ENCODE peak calls at places on chromosomes 1 and 21, in seven cellular contexts. D is neuronal stem cell, C is H9, J is mesenchymal stem cell, E is mesendoderm, O is trophoblast cell, L is H1. Q is an unnamed sample.

GRCh38 chr1:154463512-154463990 is 38.5 kb upstream of the TDRD10 start:
- DNase-seq in D (no peak), C (no peak), J (no peak), E (no peak), O (peak), L (no peak), Q (no peak)

GRCh38 chr1:163202833-163203451 is at the start of gene RGS5:
- DNase-seq in D (peak), C (peak), J (peak), E (peak), O (peak), L (peak), Q (peak)

GRCh38 chr1:65177457-65177856 is 29.5 kb downstream of the AK4 start:
- DNase-seq in D (no peak), C (no peak), J (peak), E (peak), O (peak), L (no peak), Q (peak)

GRCh38 chr1:12203216-12204007 is 26.4 kb upstream of the VPS13D start:
- DNase-seq in D (no peak), C (no peak), J (no peak), E (no peak), O (no peak), L (no peak), Q (no peak)

GRCh38 chr1:83545450-83545849 is 453.5 kb downstream of the TTLL7 start:
- DNase-seq in D (no peak), C (no peak), J (no peak), E (peak), O (peak), L (no peak), Q (no peak)

GRCh38 chr1:178552856-178553255 is 39.9 kb downstream of the TEX35 start:
- DNase-seq in D (no peak), C (no peak), J (no peak), E (no peak), O (no peak), L (no peak), Q (no peak)

GRCh38 chr1:54110991-54111390 is 41.8 kb downstream of the CDCP2 start:
- DNase-seq in D (no peak), C (peak), J (no peak), E (no peak), O (no peak), L (peak), Q (no peak)

GRCh38 chr21:37582613-37583012 is 216.0 kb downstream of the DYRK1A start:
- DNase-seq in D (no peak), C (no peak), J (peak), E (peak), O (peak), L (no peak), Q (peak)

GRCh38 chr21:18058731-18059398 is 185.8 kb upstream of the CHODL start:
- DNase-seq in D (no peak), C (no peak), J (no peak), E (no peak), O (no peak), L (no peak), Q (no peak)

GRCh38 chr21:31922881-31923280 is 50.1 kb downstream of the HUNK start:
- DNase-seq in D (no peak), C (no peak), J (no peak), E (no peak), O (peak), L (no peak), Q (no peak)

GRCh38 chr1:113980120-113980519 is 846 bp downstream of the OLFML3 start:
- DNase-seq in D (no peak), C (no peak), J (no peak), E (no peak), O (no peak), L (no peak), Q (peak)

GRCh38 chr1:177927021-177927596 is 42.7 kb downstream of the SEC16B start:
- DNase-seq in D (no peak), C (no peak), J (peak), E (no peak), O (peak), L (no peak), Q (peak)

GRCh38 chr1:34906756-34907155 is 22.7 kb downstream of the DLGAP3 start:
- DNase-seq in D (no peak), C (no peak), J (no peak), E (no peak), O (no peak), L (no peak), Q (no peak)

GRCh38 chr21:31273278-31273677 is 70.8 kb downstream of the TIAM1 start:
- DNase-seq in D (no peak), C (no peak), J (no peak), E (no peak), O (no peak), L (no peak), Q (no peak)

GRCh38 chr1:26790551-26790953 is 2.8 kb downstream of the PIGV start:
- DNase-seq in D (no peak), C (no peak), J (no peak), E (peak), O (no peak), L (no peak), Q (no peak)

GRCh38 chr1:248804771-248805681 is 20.7 kb downstream of the SH3BP5L start:
- DNase-seq in D (no peak), C (no peak), J (no peak), E (no peak), O (no peak), L (no peak), Q (no peak)

GRCh38 chr1:198102454-198102791 is 54.4 kb upstream of the NEK7 start:
- DNase-seq in D (no peak), C (no peak), J (no peak), E (no peak), O (peak), L (no peak), Q (peak)

GRCh38 chr1:27668121-27668807 is 3.7 kb downstream of the IFI6 start:
- DNase-seq in D (no peak), C (no peak), J (no peak), E (no peak), O (no peak), L (no peak), Q (no peak)

GRCh38 chr1:167094690-167095089 is 815 bp downstream of the STYXL2 start:
- DNase-seq in D (no peak), C (no peak), J (no peak), E (peak), O (no peak), L (no peak), Q (no peak)

GRCh38 chr1:23810818-23811420 is 10.4 kb upstream of the GALE start:
- DNase-seq in D (peak), C (peak), J (peak), E (peak), O (peak), L (peak), Q (peak)

GRCh38 chr1:42935313-42935624 is 23.4 kb downstream of the SLC2A1 start:
- DNase-seq in D (no peak), C (no peak), J (no peak), E (no peak), O (no peak), L (no peak), Q (no peak)

GRCh38 chr1:207097871-207098324 is 6.1 kb upstream of the C4BPA start:
- DNase-seq in D (no peak), C (no peak), J (no peak), E (no peak), O (no peak), L (no peak), Q (no peak)

GRCh38 chr1:207102146-207102545 is 1.9 kb upstream of the C4BPA start:
- DNase-seq in D (no peak), C (no peak), J (no peak), E (no peak), O (no peak), L (no peak), Q (no peak)

GRCh38 chr1:207101720-207102119 is 2.3 kb upstream of the C4BPA start:
- DNase-seq in D (no peak), C (no peak), J (no peak), E (no peak), O (no peak), L (no peak), Q (no peak)

GRCh38 chr1:207103892-207104373 is at the start of gene C4BPA:
- DNase-seq in D (no peak), C (no peak), J (no peak), E (no peak), O (no peak), L (no peak), Q (no peak)

GRCh38 chr1:207102659-207103058 is 1.4 kb upstream of the C4BPA start:
- DNase-seq in D (no peak), C (no peak), J (no peak), E (no peak), O (no peak), L (no peak), Q (no peak)
- H2BK5ac ChIP-seq in D (no peak), C (no peak), J (no peak), E (no peak), O (no peak), L (no peak), Q (no peak)

GRCh38 chr1:156242738-156243137 is 754 bp downstream of the BGLAP start:
- DNase-seq in D (no peak), C (no peak), J (no peak), E (no peak), O (no peak), L (peak), Q (no peak)

GRCh38 chr1:156246241-156246761 is 1.6 kb downstream of the PAQR6 start:
- DNase-seq in D (no peak), C (no peak), J (no peak), E (no peak), O (no peak), L (no peak), Q (no peak)

GRCh38 chr1:156244126-156244525 is 2.1 kb downstream of the BGLAP start:
- DNase-seq in D (no peak), C (no peak), J (no peak), E (no peak), O (no peak), L (no peak), Q (no peak)

GRCh38 chr1:156245451-156246232 is 2.2 kb downstream of the PAQR6 start:
- DNase-seq in D (no peak), C (peak), J (no peak), E (no peak), O (peak), L (peak), Q (no peak)

GRCh38 chr1:156244712-156245111 is 2.7 kb downstream of the BGLAP start:
- DNase-seq in D (no peak), C (no peak), J (no peak), E (no peak), O (no peak), L (no peak), Q (no peak)
- H3K27ac ChIP-seq in D (no peak), C (no peak), J (no peak), E (no peak), O (no peak), L (no peak), Q (no peak)

GRCh38 chr1:87829360-87829759 is 500.7 kb downstream of the LMO4 start:
- DNase-seq in D (no peak), C (no peak), J (no peak), E (no peak), O (no peak), L (no peak), Q (no peak)

GRCh38 chr1:87833158-87833557 is 504.5 kb downstream of the LMO4 start:
- DNase-seq in D (no peak), C (no peak), J (no peak), E (no peak), O (no peak), L (no peak), Q (peak)

GRCh38 chr1:87840772-87841171 is 512.1 kb downstream of the LMO4 start:
- DNase-seq in D (no peak), C (no peak), J (no peak), E (no peak), O (no peak), L (no peak), Q (no peak)

GRCh38 chr1:87830579-87830978 is 501.9 kb downstream of the LMO4 start:
- DNase-seq in D (no peak), C (no peak), J (no peak), E (no peak), O (no peak), L (no peak), Q (no peak)

GRCh38 chr1:87834941-87835340 is 506.3 kb downstream of the LMO4 start:
- DNase-seq in D (no peak), C (no peak), J (no peak), E (peak), O (peak), L (no peak), Q (no peak)
- H2BK5ac ChIP-seq in D (no peak), C (no peak), J (no peak), E (no peak), O (no peak), L (no peak), Q (no peak)

GRCh38 chr1:59509341-59509869 is 212.5 kb downstream of the FGGY start:
- DNase-seq in D (no peak), C (no peak), J (no peak), E (no peak), O (no peak), L (no peak), Q (no peak)

GRCh38 chr1:59510249-59510648 is 213.4 kb downstream of the FGGY start:
- DNase-seq in D (no peak), C (no peak), J (no peak), E (no peak), O (no peak), L (no peak), Q (no peak)

GRCh38 chr1:59512702-59513101 is 215.8 kb downstream of the FGGY start:
- DNase-seq in D (no peak), C (no peak), J (no peak), E (no peak), O (no peak), L (no peak), Q (no peak)

GRCh38 chr1:59514061-59514909 is 217.4 kb downstream of the FGGY start:
- DNase-seq in D (no peak), C (no peak), J (no peak), E (no peak), O (peak), L (no peak), Q (no peak)

DNA sequence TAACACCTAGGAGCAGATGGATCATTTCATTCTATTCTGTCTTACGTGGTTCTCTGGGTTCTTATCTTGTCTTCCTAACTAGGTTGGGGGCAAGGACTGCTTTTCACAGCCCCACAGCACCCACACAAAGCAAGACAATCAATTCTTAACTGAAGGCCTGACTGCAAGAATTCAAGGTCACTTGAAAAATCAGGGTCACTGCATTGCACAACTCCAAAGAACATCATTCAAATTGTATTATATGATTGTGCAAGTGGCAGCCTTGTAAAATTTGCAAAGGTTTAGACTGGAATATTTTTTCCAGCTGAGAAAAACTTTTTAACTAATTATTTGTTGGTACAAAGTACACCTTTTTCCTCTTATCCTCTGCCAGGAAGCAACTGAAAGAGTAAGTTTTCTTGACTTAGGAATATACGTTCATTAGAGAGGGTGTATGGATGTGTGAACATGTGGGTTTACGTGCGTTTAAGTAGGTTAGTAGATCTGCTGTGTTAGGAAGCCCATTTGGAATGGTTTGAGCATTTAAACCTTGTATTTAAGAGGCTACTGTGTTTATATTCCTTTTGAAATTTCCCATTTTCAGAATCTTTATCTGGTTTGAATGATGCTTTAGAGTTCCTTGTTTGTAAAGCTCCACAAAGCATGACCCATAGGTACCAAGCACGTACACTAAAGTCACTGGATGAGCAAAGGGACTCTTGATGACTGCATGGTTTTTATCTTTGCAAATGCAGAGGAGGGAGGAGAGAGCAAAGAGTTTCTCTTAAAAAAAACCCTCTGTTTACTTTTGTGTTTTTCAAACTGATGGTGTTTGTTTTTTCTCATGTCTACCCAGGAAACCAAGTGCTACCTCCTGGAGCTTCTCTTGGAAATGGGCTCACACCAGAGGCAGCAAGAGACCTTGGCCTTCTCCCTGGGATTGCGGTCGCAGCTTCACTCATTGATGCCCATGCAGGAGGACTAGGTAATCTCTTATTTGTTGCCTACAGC is 214.9 kb downstream of the FGGY start:
- DNase-seq in D (no peak), C (no peak), J (no peak), E (no peak), O (no peak), L (no peak), Q (no peak)
- H3K27ac ChIP-seq in D (no peak), C (no peak), J (no peak), E (no peak), O (no peak), L (no peak), Q (no peak)

GRCh38 chr1:36863500-36863899 is 170.8 kb downstream of the GRIK3 start:
- DNase-seq in D (no peak), C (no peak), J (no peak), E (no peak), O (no peak), L (no peak), Q (no peak)

GRCh38 chr1:36866168-36866814 is 168.0 kb downstream of the GRIK3 start:
- DNase-seq in D (no peak), C (no peak), J (no peak), E (no peak), O (peak), L (no peak), Q (no peak)

GRCh38 chr1:36863061-36863460 is 171.3 kb downstream of the GRIK3 start:
- DNase-seq in D (no peak), C (no peak), J (no peak), E (no peak), O (no peak), L (no peak), Q (no peak)

GRCh38 chr1:36864182-36865079 is 169.9 kb downstream of the GRIK3 start:
- DNase-seq in D (peak), C (peak), J (no peak), E (peak), O (no peak), L (peak), Q (no peak)

DNA sequence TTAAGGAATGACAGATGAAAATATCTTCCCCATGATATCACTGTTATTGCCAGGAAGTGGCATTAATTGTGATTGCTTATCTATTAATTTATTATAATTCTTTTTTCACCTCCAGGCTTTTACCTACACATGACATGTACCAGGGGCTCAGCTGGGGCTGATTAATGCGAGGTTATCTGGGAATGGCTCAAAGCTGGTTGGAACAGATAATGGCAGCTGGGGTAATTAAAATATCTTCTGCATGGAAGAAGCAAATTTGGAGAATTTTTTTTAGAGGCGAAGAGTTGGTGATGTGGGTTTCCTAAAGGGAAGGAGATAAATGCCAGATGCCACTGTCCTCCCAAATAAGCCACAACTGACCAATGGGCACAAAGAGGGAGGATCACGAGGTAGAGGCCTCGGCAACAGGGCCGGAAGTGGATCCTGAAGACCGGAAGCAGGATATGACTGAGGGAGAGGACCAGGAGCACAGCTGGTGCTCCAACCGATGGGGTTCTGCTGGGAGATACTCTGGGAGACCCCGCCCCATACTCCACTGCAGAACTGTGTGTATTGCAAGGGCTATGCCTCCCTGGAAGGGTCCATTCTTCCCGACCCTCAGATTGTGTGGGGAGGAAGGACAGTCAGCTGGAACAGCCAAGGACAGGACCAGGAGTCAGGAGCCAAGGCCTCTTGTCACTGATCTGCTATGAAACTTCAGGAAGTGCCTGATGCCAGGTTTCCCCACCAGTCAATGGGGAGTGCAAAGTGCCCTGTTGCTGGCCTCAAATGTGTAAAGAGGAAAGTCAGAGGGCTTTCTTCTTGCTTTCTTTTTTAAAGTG is 169.0 kb downstream of the GRIK3 start:
- DNase-seq in D (no peak), C (no peak), J (no peak), E (no peak), O (no peak), L (no peak), Q (no peak)
- H2BK5ac ChIP-seq in D (no peak), C (no peak), J (no peak), E (no peak), O (no peak), L (no peak), Q (no peak)

GRCh38 chr1:196933531-196934189 is 9.9 kb upstream of the CFHR2 start:
- DNase-seq in D (no peak), C (peak), J (no peak), E (no peak), O (no peak), L (peak), Q (no peak)
- H3K27ac ChIP-seq in D (no peak), C (no peak), J (no peak), E (no peak), O (no peak), L (no peak), Q (no peak)

GRCh38 chr1:18353528-18353927 is 127.2 kb upstream of the KLHDC7A start:
- DNase-seq in D (no peak), C (no peak), J (no peak), E (no peak), O (no peak), L (no peak), Q (no peak)
- H2BK5ac ChIP-seq in D (no peak), C (no peak), J (no peak), E (peak), O (no peak), L (no peak), Q (no peak)